ENCODE peak calls at places on chromosomes 1 and 21, in four cellular contexts. P, J, Y and K are unnamed samples. For H3K4me1, the result is how much of the 10 kb centered on the place peaks cover.

GRCh38 chr1:98387701-98388100 is 273.8 kb upstream of the SNX7 start:
- DNase-seq in J (no peak), P (no peak), Y (no peak), K (no peak)

GRCh38 chr1:25955553-25955952 is 42.3 kb downstream of the PAFAH2 start:
- DNase-seq in P (no peak), J (no peak), Y (no peak), K (no peak)

GRCh38 chr1:234961468-234962339 is 166.9 kb downstream of the TOMM20 start:
- DNase-seq in J (no peak), P (peak), Y (peak), K (peak)

GRCh38 chr1:244782056-244782455 is 53.4 kb upstream of the COX20 start:
- DNase-seq in J (no peak), P (peak), Y (peak), K (peak)

GRCh38 chr1:36585760-36586072 is 103.0 kb upstream of the CSF3R start:
- DNase-seq in J (no peak), P (no peak), Y (no peak), K (no peak)

GRCh38 chr1:24096737-24097103 is 15.2 kb downstream of the MYOM3 start:
- DNase-seq in P (no peak), J (no peak), Y (no peak), K (no peak)

GRCh38 chr1:27912429-27912828 is 22.4 kb upstream of the SMPDL3B start:
- DNase-seq in Y (no peak), P (no peak), J (no peak), K (no peak)

GRCh38 chr1:23278717-23279116 is 61.4 kb upstream of the HTR1D start:
- DNase-seq in P (no peak), Y (no peak), J (no peak), K (no peak)

GRCh38 chr21:46060596-46061061 is 37.3 kb upstream of the COL6A2 start:
- DNase-seq in P (peak), Y (peak), J (peak), K (peak)

GRCh38 chr1:204114606-204115005 is 37.2 kb downstream of the ETNK2 start:
- DNase-seq in J (no peak), Y (no peak), P (no peak), K (no peak)

GRCh38 chr1:87472716-87473115 is 144.0 kb downstream of the LMO4 start:
- DNase-seq in Y (no peak), P (no peak), J (no peak), K (no peak)

GRCh38 chr1:39898648-39899603 is 2.8 kb downstream of the MYCL start:
- DNase-seq in J (peak), Y (peak), P (peak), K (peak)

GRCh38 chr1:147626304-147626703 is 44.0 kb downstream of the ACP6 start:
- DNase-seq in P (no peak), Y (no peak), J (no peak), K (no peak)
- H3K4me1 ChIP-seq in P (under half), Y (under half), J (under half), K (under half)

GRCh38 chr1:1239247-1239623 is 7.2 kb downstream of the B3GALT6 start:
- DNase-seq in P (no peak), Y (no peak), J (no peak), K (no peak)

GRCh38 chr1:1237874-1238701 is 6.1 kb downstream of the B3GALT6 start:
- DNase-seq in Y (no peak), P (no peak), J (no peak), K (no peak)

GRCh38 chr1:1239624-1240347 is 6.7 kb downstream of the C1QTNF12 start:
- DNase-seq in J (no peak), Y (no peak), P (peak), K (no peak)

GRCh38 chr1:1236945-1237873 is 5.2 kb downstream of the B3GALT6 start:
- DNase-seq in P (no peak), Y (no peak), J (no peak), K (no peak)

GRCh38 chr1:1238702-1239178 is 6.7 kb downstream of the B3GALT6 start:
- DNase-seq in Y (no peak), P (no peak), J (no peak), K (no peak)
- H3K27ac ChIP-seq in Y (no peak), P (no peak), J (no peak), K (no peak)

GRCh38 chr1:154236855-154237254 is 16.1 kb downstream of the UBAP2L start:
- DNase-seq in P (no peak), J (no peak), Y (no peak), K (no peak)
- H3K9ac ChIP-seq in P (no peak), J (no peak), Y (no peak), K (no peak)

GRCh38 chr1:110346690-110347089 is 7.5 kb downstream of the RBM15 start:
- DNase-seq in Y (no peak), P (no peak), J (peak), K (no peak)
- H3K4me1 ChIP-seq in Y (under half), P (half or more), J (under half), K (under half)